ENCODE peak calls at places on chromosomes 1 and 21, in six cellular contexts. Q, X, W, N, H and A are unnamed samples.

GRCh38 chr1:207364622-207365021 is 43.1 kb downstream of the CD55 start:
- DNase-seq in W (no peak), X (no peak), Q (no peak), N (no peak), H (no peak), A (no peak)

GRCh38 chr1:228076796-228077430 is 5.6 kb upstream of the ARF1 start:
- DNase-seq in Q (no peak), N (no peak), H (no peak), X (no peak), W (no peak), A (no peak)

GRCh38 chr1:192005976-192006375 is 152.3 kb upstream of the RGS18 start:
- DNase-seq in Q (no peak), N (no peak), X (no peak), W (no peak), H (no peak), A (no peak)

GRCh38 chr1:32786856-32787255 is 30.3 kb downstream of the YARS1 start:
- DNase-seq in W (peak), N (peak), H (no peak), X (no peak), Q (no peak), A (no peak)

GRCh38 chr1:240941706-240942370 is 329.9 kb upstream of the GREM2 start:
- DNase-seq in N (no peak), Q (no peak), X (no peak), H (no peak), W (no peak), A (no peak)

GRCh38 chr1:23116216-23116836 is 52.3 kb downstream of the LUZP1 start:
- DNase-seq in X (no peak), Q (no peak), N (no peak), W (no peak), H (no peak), A (no peak)

GRCh38 chr1:212952596-212952995 is 2.3 kb downstream of the VASH2 start:
- DNase-seq in N (no peak), X (no peak), W (no peak), Q (no peak), H (no peak), A (no peak)

GRCh38 chr1:41751804-41752513 is 166.8 kb downstream of the HIVEP3 start:
- DNase-seq in X (peak), N (no peak), W (peak), H (no peak), Q (no peak), A (peak)

GRCh38 chr1:54176621-54177327 is 23.1 kb downstream of the CYB5RL start:
- DNase-seq in Q (no peak), W (no peak), H (no peak), X (no peak), N (no peak), A (no peak)

GRCh38 chr1:230243146-230243545 is 176.1 kb downstream of the GALNT2 start:
- DNase-seq in H (no peak), N (no peak), X (no peak), Q (no peak), W (no peak), A (no peak)

GRCh38 chr1:22454476-22455056 is 2.9 kb downstream of the ZBTB40 start:
- DNase-seq in N (no peak), Q (no peak), W (no peak), H (no peak), X (no peak), A (no peak)

GRCh38 chr1:110495926-110496600 is 22.9 kb downstream of the KCNA10 start:
- DNase-seq in H (peak), Q (peak), N (peak), W (peak), X (peak), A (peak)

GRCh38 chr21:27802816-27803475 is 836.1 kb upstream of the ADAMTS5 start:
- DNase-seq in N (peak), H (peak), W (peak), Q (no peak), X (no peak), A (peak)

GRCh38 chr1:117646007-117646913 is 40.4 kb downstream of the TENT5C start:
- DNase-seq in H (no peak), N (peak), Q (peak), W (no peak), X (no peak), A (no peak)

GRCh38 chr1:6614019-6614952 is 755 bp downstream of the PHF13 start:
- DNase-seq in H (peak), X (peak), Q (no peak), W (peak), N (no peak), A (peak)

GRCh38 chr1:54575161-54575560 is 27.1 kb downstream of the ACOT11 start:
- DNase-seq in W (no peak), Q (no peak), X (no peak), H (no peak), N (no peak), A (no peak)

GRCh38 chr1:119298687-119299086 is 69.9 kb upstream of the HAO2 start:
- DNase-seq in W (peak), H (no peak), N (peak), X (no peak), Q (peak), A (no peak)

GRCh38 chr1:229095325-229095724 is 175.6 kb upstream of the RAB4A start:
- DNase-seq in Q (no peak), X (no peak), H (no peak), W (no peak), N (no peak), A (no peak)

GRCh38 chr1:109040627-109041613 is 982 bp downstream of the WDR47 start:
- DNase-seq in Q (no peak), H (peak), N (peak), X (peak), W (peak), A (peak)

GRCh38 chr1:204294371-204294770 is 65.4 kb downstream of the PLEKHA6 start:
- DNase-seq in W (peak), X (no peak), N (peak), H (no peak), Q (peak), A (no peak)

GRCh38 chr1:20732071-20732587 is 374 bp downstream of the SH2D5 start:
- DNase-seq in W (peak), N (peak), Q (no peak), X (peak), H (peak), A (peak)

GRCh38 chr1:115807723-115808122 is 33.2 kb downstream of the NHLH2 start:
- DNase-seq in Q (peak), X (no peak), W (peak), H (peak), N (peak), A (peak)

GRCh38 chr1:245108909-245109308 is 45.9 kb upstream of the KIF26B start:
- DNase-seq in X (no peak), H (peak), W (peak), N (no peak), Q (no peak), A (no peak)

GRCh38 chr1:183039985-183040447 is 16.8 kb downstream of the LAMC1 start:
- DNase-seq in H (no peak), N (peak), W (no peak), Q (peak), X (no peak), A (no peak)

GRCh38 chr1:209802780-209803152 is 3.2 kb downstream of the IRF6 start:
- DNase-seq in W (no peak), H (no peak), X (no peak), Q (no peak), N (no peak), A (no peak)

GRCh38 chr1:209802117-209802779 is 3.7 kb downstream of the IRF6 start:
- DNase-seq in Q (no peak), W (no peak), X (no peak), N (peak), H (no peak), A (no peak)

GRCh38 chr1:209800984-209801834 is 4.7 kb downstream of the IRF6 start:
- DNase-seq in H (no peak), X (no peak), N (peak), Q (no peak), W (no peak), A (no peak)

GRCh38 chr1:209796733-209797025 is 9.3 kb downstream of the IRF6 start:
- DNase-seq in X (no peak), Q (no peak), N (no peak), H (no peak), W (no peak), A (no peak)

DNA sequence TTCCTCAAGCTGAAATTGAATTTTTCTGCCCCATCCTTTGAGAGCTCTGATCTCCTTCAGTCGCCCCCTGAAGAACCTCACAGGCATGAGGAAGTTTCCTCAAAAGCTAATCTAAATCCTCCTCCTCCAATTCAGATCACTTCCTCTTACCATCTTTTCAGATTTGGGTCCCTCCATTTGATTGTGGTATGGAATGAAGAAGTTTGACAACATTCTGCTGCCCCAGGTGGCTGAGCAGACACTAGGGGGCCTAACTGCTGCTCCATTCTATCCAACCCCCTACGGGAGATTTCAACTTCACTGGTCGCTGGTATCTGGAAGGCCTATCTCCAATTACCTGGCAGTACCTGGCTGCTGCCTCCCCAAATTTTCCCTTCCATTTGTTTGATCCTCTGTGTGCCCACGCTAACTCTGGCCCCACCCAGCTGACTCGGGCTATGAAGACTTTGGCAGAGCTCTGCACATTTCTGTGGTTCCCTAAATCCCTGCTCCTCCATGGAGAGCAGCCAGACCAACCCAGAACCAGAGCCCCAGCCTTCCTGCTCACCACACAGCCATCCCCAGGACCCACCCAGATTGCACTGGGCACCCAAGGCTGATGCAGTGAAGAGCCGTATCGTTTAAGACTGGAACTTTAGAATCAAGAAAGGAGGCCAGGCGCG is 7.8 kb downstream of the IRF6 start:
- DNase-seq in X (no peak), W (peak), Q (no peak), N (peak), H (no peak), A (no peak)
- TF ChIP-seq CTCF in X (no peak), W (peak), Q (peak), N (peak), H (no peak), A (no peak)

DNA sequence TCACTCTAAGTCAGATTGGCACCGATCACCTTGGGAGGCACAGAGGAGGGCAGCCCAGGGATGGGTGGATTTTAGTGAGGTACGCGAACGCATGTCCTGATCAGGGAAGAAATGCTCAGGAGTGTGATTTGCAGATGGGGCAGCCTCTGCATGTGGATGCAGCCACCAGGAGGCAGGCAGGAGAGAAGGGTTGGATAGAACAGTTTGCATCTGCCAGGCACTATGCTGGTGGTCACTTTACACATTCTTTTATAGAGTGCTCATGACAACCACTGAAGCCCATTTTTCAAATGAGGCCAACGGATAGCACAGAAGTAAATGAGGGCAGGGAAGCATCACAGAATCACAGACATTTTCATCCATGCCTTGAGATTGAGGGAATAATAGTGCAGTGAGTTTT is 5.7 kb downstream of the LAMB3 start:
- DNase-seq in N (no peak), X (no peak), H (peak), W (peak), Q (no peak), A (no peak)
- TF ChIP-seq CTCF in N (peak), X (peak), H (no peak), W (peak), Q (peak), A (no peak)

GRCh38 chr1:198553017-198553416 is 12.5 kb upstream of the ATP6V1G3 start:
- DNase-seq in W (no peak), X (no peak), N (no peak), H (no peak), Q (no peak), A (no peak)
- TF ChIP-seq CTCF in W (peak), X (no peak), N (no peak), H (no peak), Q (no peak), A (no peak)

GRCh38 chr21:35400233-35400939 is 351.3 kb upstream of the RUNX1 start:
- DNase-seq in Q (peak), N (peak), W (peak), H (peak), X (peak), A (peak)
- TF ChIP-seq CTCF in Q (peak), N (peak), W (peak), H (peak), X (peak), A (peak)

GRCh38 chr1:111990878-111991760 is 1.7 kb upstream of the KCND3 start:
- DNase-seq in W (peak), N (peak), H (peak), Q (no peak), X (no peak), A (no peak)
- TF ChIP-seq CTCF in W (peak), N (peak), H (no peak), Q (peak), X (no peak), A (no peak)

DNA sequence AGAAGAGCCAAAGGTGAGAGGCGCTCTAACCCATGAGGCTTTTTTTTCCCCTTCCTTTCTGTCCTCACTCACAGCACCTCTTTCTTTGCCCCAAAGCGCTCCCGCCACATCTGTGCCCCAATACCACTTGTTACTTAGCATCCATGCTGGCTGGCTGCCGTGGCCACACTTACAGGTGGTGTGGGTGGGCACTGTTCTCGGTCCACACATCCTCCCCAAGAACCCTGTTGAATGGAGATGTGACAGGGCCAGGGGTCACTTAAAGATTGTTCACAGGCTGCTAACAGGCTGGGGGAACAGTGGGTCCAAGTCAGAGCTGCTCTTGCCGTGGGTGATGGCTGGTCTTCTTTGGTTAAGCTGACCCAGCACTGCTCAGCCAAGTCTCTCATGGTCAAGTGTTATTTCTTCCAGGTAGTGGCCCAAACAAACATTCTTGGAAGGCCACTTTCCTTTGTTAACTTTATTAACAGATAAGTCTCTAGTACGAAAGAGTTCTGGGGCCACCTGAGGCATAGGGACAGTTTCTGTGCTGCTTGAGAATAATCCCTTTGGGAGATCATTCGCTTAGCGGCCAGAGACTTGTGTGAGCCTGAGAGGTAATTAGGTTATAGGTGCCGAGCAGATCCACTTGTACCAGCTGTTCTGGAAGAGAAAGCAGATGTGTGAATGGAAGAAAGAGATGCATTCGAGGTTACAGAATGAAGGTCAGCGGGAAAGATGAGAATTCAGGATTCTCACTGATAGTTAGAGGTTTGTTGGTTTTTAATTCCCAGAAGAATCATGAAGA is 62.6 kb upstream of the IRF2BP2 start:
- DNase-seq in Q (no peak), H (no peak), W (no peak), N (peak), X (no peak), A (no peak)
- TF ChIP-seq CTCF in Q (no peak), H (no peak), W (no peak), N (no peak), X (no peak), A (no peak)

GRCh38 chr1:209550519-209550918 is 33.0 kb upstream of the CAMK1G start:
- DNase-seq in H (no peak), N (no peak), X (no peak), Q (no peak), W (no peak), A (no peak)

GRCh38 chr1:209547626-209548025 is 35.9 kb upstream of the CAMK1G start:
- DNase-seq in Q (no peak), N (no peak), H (no peak), W (no peak), X (no peak), A (no peak)

GRCh38 chr1:209552406-209553264 is 30.9 kb upstream of the CAMK1G start:
- DNase-seq in H (no peak), Q (no peak), X (no peak), N (no peak), W (no peak), A (no peak)

GRCh38 chr1:209546390-209547080 is 37.0 kb upstream of the CAMK1G start:
- DNase-seq in H (no peak), N (no peak), Q (no peak), W (no peak), X (no peak), A (no peak)

GRCh38 chr1:209549384-209550001 is 34.0 kb upstream of the CAMK1G start:
- DNase-seq in W (no peak), Q (no peak), X (no peak), N (no peak), H (peak), A (no peak)
- TF ChIP-seq CTCF in W (peak), Q (peak), X (no peak), N (no peak), H (peak), A (no peak)